ENCODE peak calls at places on chromosomes 2 and 18, in six cellular contexts. One of them, this sample, is unnamed.
A peak's percentile ranks its signal among the peaks of the same experiment; 100 is the strongest.

GRCh38 chr18:45398448-45398847 is 216.8 kb upstream of the SLC14A2 start:
- DNase-seq in AG09309: no peak
- DNase-seq in WTC11: no peak
- DNase-seq in adrenal gland: no peak
- DNase-seq in Caco-2: no peak
- DNase-seq in nephron progenitor cell: no peak
- DNase-seq in this sample: no peak

GRCh38 chr2:73053316-73054114 is 18.0 kb downstream of the SFXN5 start:
- DNase-seq in Caco-2: no peak
- DNase-seq in adrenal gland: no peak
- DNase-seq in nephron progenitor cell: no peak
- DNase-seq in WTC11: no peak
- DNase-seq in AG09309: peak; percentile 28
- DNase-seq in this sample: no peak

GRCh38 chr2:28632791-28633190 is 118.8 kb upstream of the PPP1CB start:
- DNase-seq in WTC11: no peak
- DNase-seq in nephron progenitor cell: no peak
- DNase-seq in Caco-2: no peak
- DNase-seq in adrenal gland: peak; percentile 25
- DNase-seq in AG09309: no peak
- DNase-seq in this sample: no peak

GRCh38 chr2:233449071-233449901 is 95.0 kb downstream of the DGKD start:
- DNase-seq in AG09309: no peak
- DNase-seq in Caco-2: no peak
- DNase-seq in adrenal gland: peak; percentile 73
- DNase-seq in WTC11: peak; percentile 81
- DNase-seq in nephron progenitor cell: peak; percentile 76
- DNase-seq in this sample: peak; percentile 77

GRCh38 chr2:176385838-176386237 is 116.6 kb downstream of the MTX2 start:
- DNase-seq in WTC11: no peak
- DNase-seq in AG09309: no peak
- DNase-seq in nephron progenitor cell: no peak
- DNase-seq in Caco-2: no peak
- DNase-seq in adrenal gland: no peak
- DNase-seq in this sample: no peak

GRCh38 chr2:145906356-145906755 is 1386.4 kb upstream of the ZEB2 start:
- DNase-seq in Caco-2: peak; percentile 16
- DNase-seq in nephron progenitor cell: no peak
- DNase-seq in adrenal gland: no peak
- DNase-seq in WTC11: peak; percentile 16
- DNase-seq in AG09309: no peak
- DNase-seq in this sample: no peak

GRCh38 chr2:82996217-82996616 is 1462.9 kb downstream of the SUCLG1 start:
- DNase-seq in Caco-2: no peak
- DNase-seq in WTC11: no peak
- DNase-seq in nephron progenitor cell: no peak
- DNase-seq in adrenal gland: no peak
- DNase-seq in AG09309: no peak
- DNase-seq in this sample: no peak

GRCh38 chr2:20414806-20415205 is 32.1 kb upstream of the RHOB start:
- DNase-seq in adrenal gland: peak; percentile 30
- DNase-seq in WTC11: no peak
- DNase-seq in Caco-2: no peak
- DNase-seq in AG09309: no peak
- DNase-seq in nephron progenitor cell: no peak
- DNase-seq in this sample: no peak

GRCh38 chr18:58608216-58608615 is 20.7 kb downstream of the ALPK2 start:
- DNase-seq in AG09309: no peak
- DNase-seq in adrenal gland: no peak
- DNase-seq in Caco-2: no peak
- DNase-seq in nephron progenitor cell: no peak
- DNase-seq in WTC11: no peak
- DNase-seq in this sample: no peak

GRCh38 chr2:196758474-196759377 is 40.8 kb downstream of the GTF3C3 start:
- DNase-seq in AG09309: peak; percentile 23
- DNase-seq in Caco-2: no peak
- DNase-seq in WTC11: no peak
- DNase-seq in nephron progenitor cell: no peak
- DNase-seq in adrenal gland: no peak
- DNase-seq in this sample: no peak

GRCh38 chr18:6476201-6476600 is 61.5 kb upstream of the L3MBTL4 start:
- DNase-seq in Caco-2: no peak
- DNase-seq in adrenal gland: no peak
- DNase-seq in WTC11: no peak
- DNase-seq in AG09309: no peak
- DNase-seq in nephron progenitor cell: no peak
- DNase-seq in this sample: no peak

GRCh38 chr2:99692785-99693184 is 203.0 kb upstream of the REV1 start:
- DNase-seq in WTC11: peak; percentile 16
- DNase-seq in Caco-2: peak; percentile 8
- DNase-seq in adrenal gland: no peak
- DNase-seq in AG09309: no peak
- DNase-seq in nephron progenitor cell: no peak
- DNase-seq in this sample: peak; percentile 13
- TF ChIP-seq CTCF in WTC11: no peak
- TF ChIP-seq CTCF in Caco-2: peak; percentile 21
- TF ChIP-seq CTCF in adrenal gland: no peak
- TF ChIP-seq CTCF in AG09309: no peak
- TF ChIP-seq CTCF in nephron progenitor cell: no peak
- TF ChIP-seq CTCF in this sample: peak; percentile 37

GRCh38 chr2:204003276-204003985 is 66.9 kb downstream of the ICOS start:
- DNase-seq in adrenal gland: no peak
- DNase-seq in WTC11: no peak
- DNase-seq in nephron progenitor cell: no peak
- DNase-seq in AG09309: no peak
- DNase-seq in Caco-2: no peak
- DNase-seq in this sample: no peak
- TF ChIP-seq CTCF in adrenal gland: no peak
- TF ChIP-seq CTCF in WTC11: no peak
- TF ChIP-seq CTCF in nephron progenitor cell: no peak
- TF ChIP-seq CTCF in AG09309: no peak
- TF ChIP-seq CTCF in Caco-2: no peak
- TF ChIP-seq CTCF in this sample: no peak

DNA sequence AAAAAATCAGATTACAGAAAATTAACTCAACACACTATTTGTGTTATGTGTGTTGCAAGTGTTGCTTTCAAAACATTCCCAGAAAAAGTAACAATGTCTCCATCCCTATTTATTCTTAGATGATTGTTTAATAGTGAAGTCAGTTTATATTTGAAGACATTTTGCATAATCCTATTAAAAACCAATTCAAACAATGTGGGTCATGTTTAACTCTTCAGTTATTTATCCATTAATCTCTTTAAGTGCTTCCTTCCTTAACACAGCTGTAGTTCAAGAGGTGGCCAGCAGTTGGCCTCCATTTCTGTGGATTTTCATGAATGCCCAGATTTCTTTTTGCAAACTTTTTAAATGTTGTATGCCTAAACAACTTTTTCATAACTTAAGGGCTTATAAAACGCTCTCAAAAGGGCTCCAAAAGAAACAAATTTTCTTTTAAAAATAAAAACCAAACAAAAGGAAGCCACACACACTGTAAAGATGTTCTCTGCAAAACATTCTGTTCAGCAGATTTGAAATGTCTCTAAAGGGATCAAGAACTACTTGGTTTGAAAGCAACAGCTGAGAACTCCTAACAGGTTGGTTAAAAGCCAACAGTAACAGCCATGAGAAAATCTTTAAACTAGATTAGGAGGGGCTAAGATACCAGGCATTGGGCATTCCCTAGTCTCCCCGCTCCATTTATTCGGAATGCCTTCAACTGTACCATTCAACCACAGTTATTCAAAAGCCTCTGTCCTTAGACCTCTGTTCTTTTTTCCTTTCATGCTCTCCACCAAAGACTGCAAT is 71.5 kb downstream of the THADA start:
- DNase-seq in WTC11: no peak
- DNase-seq in nephron progenitor cell: no peak
- DNase-seq in adrenal gland: no peak
- DNase-seq in Caco-2: no peak
- DNase-seq in AG09309: no peak
- DNase-seq in this sample: no peak
- TF ChIP-seq CTCF in WTC11: no peak
- TF ChIP-seq CTCF in nephron progenitor cell: peak; percentile 38
- TF ChIP-seq CTCF in adrenal gland: no peak
- TF ChIP-seq CTCF in Caco-2: peak; percentile 50
- TF ChIP-seq CTCF in AG09309: peak; percentile 29
- TF ChIP-seq CTCF in this sample: peak; percentile 51

GRCh38 chr2:78864205-78864604 is 161.3 kb upstream of the REG3G start:
- DNase-seq in nephron progenitor cell: no peak
- DNase-seq in AG09309: no peak
- DNase-seq in adrenal gland: no peak
- DNase-seq in Caco-2: no peak
- DNase-seq in WTC11: no peak
- DNase-seq in this sample: no peak

GRCh38 chr2:78865663-78866062 is 159.8 kb upstream of the REG3G start:
- DNase-seq in Caco-2: no peak
- DNase-seq in nephron progenitor cell: no peak
- DNase-seq in AG09309: no peak
- DNase-seq in adrenal gland: no peak
- DNase-seq in WTC11: no peak
- DNase-seq in this sample: no peak

GRCh38 chr2:78861546-78861945 is 164.0 kb upstream of the REG3G start:
- DNase-seq in nephron progenitor cell: no peak
- DNase-seq in adrenal gland: no peak
- DNase-seq in AG09309: no peak
- DNase-seq in Caco-2: peak; percentile 35
- DNase-seq in WTC11: no peak
- DNase-seq in this sample: peak; percentile 28
- TF ChIP-seq CTCF in nephron progenitor cell: peak; percentile 44
- TF ChIP-seq CTCF in adrenal gland: peak; percentile 31
- TF ChIP-seq CTCF in AG09309: no peak
- TF ChIP-seq CTCF in Caco-2: peak; percentile 56
- TF ChIP-seq CTCF in WTC11: peak; percentile 51
- TF ChIP-seq CTCF in this sample: peak; percentile 53

This sample was measured in BE2C.